ENCODE peak calls at places on chromosomes 3 and 15, in five cellular contexts. G is sigmoid colon, P is cardiac muscle cell, Y is Karpas-422, W is neuronal stem cell. M is an unnamed sample. For H3K9me3, the result is how much of the 10 kb centered on the place peaks cover.

GRCh38 chr3:13825821-13826220 is 54.0 kb downstream of the WNT7A start:
- DNase-seq in G (peak), P (no peak), Y (no peak), W (no peak), M (no peak)

GRCh38 chr15:101068961-101069734 is 150.0 kb downstream of the LRRK1 start:
- DNase-seq in G (no peak), P (peak), Y (no peak), W (peak), M (no peak)

GRCh38 chr3:113985526-113985925 is 37.7 kb downstream of the ZDHHC23 start:
- DNase-seq in G (no peak), P (no peak), Y (no peak), W (no peak), M (no peak)

GRCh38 chr3:121988146-121988545 is 33.9 kb downstream of the ILDR1 start:
- DNase-seq in G (no peak), P (no peak), Y (no peak), W (no peak), M (no peak)

GRCh38 chr3:81531256-81531655 is 230.2 kb downstream of the GBE1 start:
- DNase-seq in G (no peak), P (no peak), Y (no peak), W (no peak), M (no peak)

GRCh38 chr3:30637310-30638227 is 31.2 kb downstream of the TGFBR2 start:
- DNase-seq in G (no peak), P (no peak), Y (no peak), W (no peak), M (no peak)

GRCh38 chr3:59752925-59753324 is 703.1 kb upstream of the CFAP20DC start:
- DNase-seq in G (no peak), P (no peak), Y (no peak), W (no peak), M (no peak)

GRCh38 chr3:183745300-183746098 is 47.9 kb downstream of the YEATS2 start:
- DNase-seq in G (no peak), P (peak), Y (no peak), W (peak), M (no peak)

GRCh38 chr3:15174953-15175352 is 31.1 kb upstream of the CAPN7 start:
- DNase-seq in G (no peak), P (no peak), Y (no peak), W (no peak), M (no peak)

GRCh38 chr3:135258916-135259315 is 463.9 kb downstream of the EPHB1 start:
- DNase-seq in G (no peak), P (no peak), Y (no peak), W (no peak), M (no peak)

GRCh38 chr15:56225520-56225919 is 18.2 kb downstream of the RFX7 start:
- DNase-seq in G (no peak), P (no peak), Y (no peak), W (no peak), M (no peak)
- H3K9me3 ChIP-seq in G (under half), P (under half), Y (under half), W (half or more), M (under half)

GRCh38 chr3:145246291-145246690 is 914.7 kb downstream of the PLOD2 start:
- DNase-seq in G (no peak), P (no peak), Y (no peak), W (no peak), M (no peak)

GRCh38 chr3:145248928-145249327 is 912.1 kb downstream of the PLOD2 start:
- DNase-seq in G (no peak), P (no peak), Y (no peak), W (no peak), M (no peak)

DNA sequence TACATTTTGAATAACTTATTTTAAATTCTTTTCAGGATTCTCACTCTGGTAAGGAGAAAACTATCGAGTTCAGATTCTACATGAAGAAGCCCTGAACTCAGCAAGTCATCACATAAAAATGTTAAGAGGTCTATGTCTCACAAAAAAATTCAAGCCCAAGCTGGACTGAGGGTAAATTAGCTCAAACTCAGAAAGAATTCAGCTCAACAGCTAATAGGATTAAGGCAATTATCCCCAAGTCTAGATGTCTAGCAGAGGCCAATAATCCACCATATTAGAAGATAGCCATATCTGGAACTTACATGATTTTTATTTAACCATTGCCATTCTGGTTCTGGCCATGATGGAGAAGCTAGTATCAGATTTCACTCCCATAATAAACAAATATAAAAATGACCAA is 909.7 kb downstream of the PLOD2 start:
- DNase-seq in G (no peak), P (no peak), Y (no peak), W (no peak), M (no peak)
- H3K9me3 ChIP-seq in G (under half), P (under half), Y (under half), W (under half), M (under half)

DNA sequence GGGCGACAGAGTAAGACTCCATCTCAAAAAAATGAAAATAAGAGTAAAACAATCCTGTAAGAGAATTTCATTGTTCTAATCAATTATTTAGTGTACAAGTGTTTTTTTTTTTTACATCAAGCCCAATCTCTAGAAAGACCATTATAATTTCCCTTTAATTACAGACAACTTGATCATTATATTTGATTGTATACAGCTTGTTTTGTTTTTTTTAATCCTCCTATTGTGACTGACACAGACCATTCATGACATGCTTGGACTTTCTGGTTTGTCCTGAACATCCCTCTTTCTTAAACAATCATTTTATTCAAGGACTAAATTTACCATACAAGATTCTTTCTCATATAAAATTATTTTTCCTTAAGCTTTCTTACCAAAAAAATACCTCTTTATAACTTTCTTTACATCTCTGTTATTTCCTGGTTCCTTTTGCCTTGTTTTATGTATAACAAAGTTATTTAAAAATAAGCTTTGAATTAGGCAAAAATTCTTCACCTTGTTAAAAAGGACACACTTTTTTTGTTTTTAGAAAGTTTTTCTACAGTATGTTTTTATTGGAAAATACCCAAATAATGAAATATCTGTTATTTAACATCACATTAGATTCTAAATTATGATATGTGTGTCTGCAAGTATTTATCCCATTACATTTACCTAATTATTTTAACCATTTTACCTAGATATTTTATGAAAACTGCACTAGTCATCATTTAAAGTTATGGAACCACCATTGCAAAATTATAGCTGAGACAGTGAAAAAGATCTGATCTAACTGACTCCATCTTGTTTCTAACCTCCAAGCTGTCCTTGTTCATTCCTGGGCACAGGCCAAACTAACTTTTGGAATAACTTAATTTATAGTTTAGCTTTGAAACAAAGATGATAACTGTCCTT is 26.1 kb upstream of the GFM1 start:
- DNase-seq in G (no peak), P (no peak), Y (no peak), W (no peak), M (no peak)
- H3K9me3 ChIP-seq in G (under half), P (under half), Y (under half), W (under half), M (under half)

GRCh38 chr3:196792771-196793170 is 53.1 kb downstream of the PAK2 start:
- DNase-seq in G (no peak), P (no peak), Y (no peak), W (no peak), M (no peak)

GRCh38 chr3:196790636-196791035 is 51.0 kb downstream of the PAK2 start:
- DNase-seq in G (no peak), P (no peak), Y (no peak), W (no peak), M (no peak)

GRCh38 chr3:196793224-196793623 is 53.6 kb downstream of the PAK2 start:
- DNase-seq in G (no peak), P (no peak), Y (no peak), W (no peak), M (no peak)

GRCh38 chr3:196789773-196790419 is 50.2 kb downstream of the PAK2 start:
- DNase-seq in G (no peak), P (no peak), Y (no peak), W (no peak), M (no peak)

GRCh38 chr3:196788509-196788908 is 48.9 kb downstream of the PAK2 start:
- DNase-seq in G (no peak), P (no peak), Y (no peak), W (no peak), M (no peak)
- H3K9me3 ChIP-seq in G (under half), P (under half), Y (under half), W (under half), M (under half)

GRCh38 chr3:1552831-1553230 is 460.0 kb downstream of the CNTN6 start:
- DNase-seq in G (no peak), P (no peak), Y (no peak), W (no peak), M (no peak)

DNA sequence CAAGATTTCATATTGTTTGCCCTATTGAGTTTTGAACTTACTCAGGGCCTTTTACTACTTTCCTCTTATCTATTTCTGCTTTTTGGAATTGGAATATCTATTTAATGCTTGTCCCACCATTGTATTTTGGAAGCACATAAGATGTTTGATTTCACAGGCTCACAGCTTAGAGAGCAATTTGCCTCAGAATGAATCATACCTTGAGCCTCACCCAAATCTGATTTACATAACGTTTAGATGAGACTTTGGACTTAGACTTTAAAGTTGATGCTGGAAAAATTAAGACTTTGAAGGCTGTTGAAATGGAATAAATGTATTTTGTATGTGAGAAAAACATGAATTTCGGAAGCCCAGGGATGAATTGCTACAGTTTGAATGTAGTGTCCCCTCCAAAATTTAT is 458.9 kb downstream of the CNTN6 start:
- DNase-seq in G (no peak), P (no peak), Y (no peak), W (no peak), M (no peak)
- H3K9me3 ChIP-seq in G (under half), P (under half), Y (under half), W (under half), M (under half)

GRCh38 chr3:176510097-176510496 is 687.2 kb downstream of the TBL1XR1 start:
- DNase-seq in G (no peak), P (no peak), Y (no peak), W (no peak), M (no peak)
- H3K9me3 ChIP-seq in G (under half), P (under half), Y (under half), W (under half), M (under half)

M was measured in T-helper 17 cell.